ENCODE peak calls at places on chromosomes 4 and X, in five cellular contexts. U, N, I, S and F are unnamed samples.
A peak's percentile ranks its signal among the peaks of the same experiment; 100 is the strongest.

GRCh38 chr4:62014982-62015739 is 815.0 kb downstream of the ADGRL3 start:
- DNase-seq in U (no peak), N (no peak), S (no peak), I (no peak), F (no peak)

GRCh38 chrX:151981129-151981528 is 6.7 kb upstream of the GABRE start:
- DNase-seq in S (no peak), U (no peak), N (no peak), I (peak; percentile 17), F (no peak)

GRCh38 chr4:57342406-57342805 is 232.2 kb upstream of the IGFBP7 start:
- DNase-seq in U (no peak), I (peak; percentile 2), N (no peak), S (no peak), F (no peak)

GRCh38 chr4:85865256-85865655 is 390.3 kb downstream of the ARHGAP24 start:
- DNase-seq in I (no peak), S (no peak), N (no peak), U (no peak), F (no peak)

GRCh38 chr4:87995435-87995834 is 12.0 kb upstream of the PKD2 start:
- DNase-seq in I (no peak), S (no peak), U (no peak), N (no peak), F (no peak)

GRCh38 chr4:102627831-102628523 is 126.8 kb downstream of the NFKB1 start:
- DNase-seq in S (no peak), N (no peak), U (peak; percentile 22), I (peak; percentile 79), F (no peak)

GRCh38 chr4:176875026-176875425 is 82.3 kb upstream of the VEGFC start:
- DNase-seq in N (no peak), S (no peak), I (no peak), U (no peak), F (no peak)

GRCh38 chr4:6273661-6273990 is 4.0 kb downstream of the WFS1 start:
- DNase-seq in I (no peak), N (no peak), S (no peak), U (no peak), F (no peak)

GRCh38 chr4:14853186-14853946 is 148.9 kb upstream of the CPEB2 start:
- DNase-seq in N (no peak), S (no peak), I (peak; percentile 95), U (no peak), F (no peak)

GRCh38 chr4:188665466-188665865 is 526.2 kb downstream of the TRIML1 start:
- DNase-seq in N (no peak), I (no peak), S (no peak), U (no peak), F (no peak)

GRCh38 chr4:63528592-63528991 is 880.7 kb downstream of the TECRL start:
- DNase-seq in N (no peak), U (no peak), S (no peak), I (no peak), F (no peak)

GRCh38 chrX:136694491-136695087 is 46.6 kb downstream of the CD40LG start:
- DNase-seq in U (peak; percentile 8), N (peak; percentile 39), S (no peak), I (peak; percentile 58), F (peak; percentile 13)

GRCh38 chr4:139278956-139279722 is 886 bp downstream of the MGARP start:
- DNase-seq in N (no peak), S (peak; percentile 13), U (no peak), I (peak; percentile 12), F (no peak)

GRCh38 chrX:121733514-121733913 is 686.1 kb downstream of the GLUD2 start:
- DNase-seq in N (no peak), U (no peak), I (no peak), S (no peak), F (no peak)

GRCh38 chr4:8507251-8507570 is 66.6 kb downstream of the TRMT44 start:
- DNase-seq in S (no peak), U (no peak), I (no peak), N (no peak), F (no peak)

GRCh38 chr4:20086768-20087167 is 164.9 kb upstream of the SLIT2 start:
- DNase-seq in S (no peak), N (no peak), I (no peak), U (no peak), F (no peak)

GRCh38 chr4:42673084-42673429 is 16.2 kb upstream of the ATP8A1 start:
- DNase-seq in I (no peak), N (no peak), S (peak; percentile 29), U (no peak), F (no peak)

GRCh38 chrX:74536142-74537010 is 78.0 kb downstream of the RLIM start:
- DNase-seq in N (peak; percentile 75), I (peak; percentile 83), U (no peak), S (peak; percentile 39), F (no peak)

GRCh38 chr4:41512139-41512538 is 25.8 kb upstream of the LIMCH1 start:
- DNase-seq in S (no peak), N (no peak), U (no peak), I (no peak), F (no peak)

GRCh38 chrX:73577368-73577767 is 14.4 kb downstream of the CHIC1 start:
- DNase-seq in U (no peak), S (no peak), N (peak; percentile 3), I (peak; percentile 75), F (no peak)

GRCh38 chr4:118776166-118776954 is 59.6 kb downstream of the SEC24D start:
- DNase-seq in U (no peak), I (peak; percentile 70), N (no peak), S (no peak), F (no peak)

GRCh38 chr4:183905593-183906485 is 732 bp downstream of the STOX2 start:
- DNase-seq in N (peak; percentile 85), U (no peak), I (peak; percentile 37), S (peak; percentile 3), F (no peak)

GRCh38 chr4:186554890-186555827 is at the start of gene MTNR1A:
- DNase-seq in U (no peak), N (no peak), S (no peak), I (no peak), F (no peak)

GRCh38 chr4:22634541-22635181 is 58.1 kb upstream of the GBA3 start:
- DNase-seq in S (no peak), N (no peak), I (no peak), U (no peak), F (no peak)

GRCh38 chr4:82044141-82044993 is 329.4 kb downstream of the HNRNPD start:
- DNase-seq in I (peak; percentile 0), N (peak; percentile 62), U (no peak), S (peak; percentile 33), F (no peak)

GRCh38 chr4:3257691-3258482 is 8.9 kb downstream of the MSANTD1 start:
- DNase-seq in U (no peak), S (no peak), I (peak; percentile 74), N (no peak), F (no peak)

GRCh38 chr4:5474756-5475155 is 233.6 kb downstream of the EVC2 start:
- DNase-seq in U (no peak), I (peak; percentile 77), N (no peak), S (no peak), F (no peak)

GRCh38 chr4:36165256-36166005 is 78.9 kb downstream of the ARAP2 start:
- DNase-seq in I (peak; percentile 28), S (no peak), N (no peak), U (no peak), F (no peak)

GRCh38 chr4:87949961-87950360 is 25.6 kb upstream of the SPP1 start:
- DNase-seq in S (no peak), I (peak; percentile 21), U (no peak), N (no peak), F (no peak)

GRCh38 chr4:189069782-189070181 is 870.9 kb upstream of the FRG1 start:
- DNase-seq in U (no peak), I (peak; percentile 49), S (no peak), N (no peak), F (no peak)

GRCh38 chrX:45628041-45628440 is 427.4 kb upstream of the DIPK2B start:
- DNase-seq in I (peak; percentile 48), N (no peak), U (no peak), S (no peak), F (no peak)

GRCh38 chr4:138103597-138104461 is 138.3 kb downstream of the SLC7A11 start:
- DNase-seq in S (no peak), N (no peak), U (no peak), I (no peak), F (no peak)

GRCh38 chr4:170017252-170017651 is 8.9 kb downstream of the MFAP3L start:
- DNase-seq in N (no peak), S (no peak), I (no peak), U (no peak), F (no peak)

GRCh38 chr4:105399535-105400161 is 74.2 kb downstream of the PPA2 start:
- DNase-seq in U (peak; percentile 26), N (no peak), I (peak; percentile 91), S (no peak), F (no peak)

GRCh38 chr4:171813195-171813955 is at the start of gene GALNTL6:
- DNase-seq in I (no peak), S (no peak), N (peak; percentile 63), U (no peak), F (no peak)